ENCODE peak calls at places on chromosome 1, in eight cellular contexts. H is stomach, J is SK-N-SH, T is tibial nerve, S is A549, X is H1, R is sigmoid colon, A is ovary. O is an unnamed sample.

GRCh38 chr1:223363057-223363855 is 720 bp downstream of the SUSD4 start:
- DNase-seq in H (no peak), J (peak; percentile 72), T (no peak), S (peak; percentile 12), X (no peak), R (no peak), A (peak; percentile 74), O (peak; percentile 16)

GRCh38 chr1:153100241-153100640 is 5.9 kb upstream of the SPRR2E start:
- DNase-seq in H (no peak), J (no peak), T (no peak), S (peak; percentile 10), X (no peak), R (no peak), A (no peak), O (no peak)

GRCh38 chr1:225942574-225942973 is 1.6 kb upstream of the LEFTY2 start:
- DNase-seq in H (no peak), J (no peak), T (no peak), S (no peak), X (no peak), R (no peak), A (no peak), O (peak; percentile 50)

GRCh38 chr1:236522937-236523703 is 662 bp upstream of the LGALS8 start:
- DNase-seq in H (peak; percentile 41), J (no peak), T (no peak), S (peak; percentile 13), X (no peak), R (no peak), A (peak; percentile 47), O (peak; percentile 50)

GRCh38 chr1:20630730-20631129 is 2.5 kb upstream of the PINK1 start:
- DNase-seq in H (no peak), J (no peak), T (no peak), S (no peak), X (no peak), R (no peak), A (no peak), O (no peak)

GRCh38 chr1:203835476-203835875 is 25.9 kb upstream of the SNRPE start:
- DNase-seq in H (no peak), J (no peak), T (no peak), S (peak; percentile 11), X (no peak), R (no peak), A (no peak), O (no peak)

GRCh38 chr1:83999316-83999819 is 436 bp upstream of the TTLL7 start:
- DNase-seq in H (peak; percentile 78), J (no peak), T (peak; percentile 40), S (peak; percentile 71), X (peak; percentile 44), R (peak; percentile 81), A (peak; percentile 11), O (peak; percentile 78)

GRCh38 chr1:63691672-63692425 is 82.0 kb upstream of the ROR1 start:
- DNase-seq in H (peak; percentile 63), J (peak; percentile 70), T (peak; percentile 21), S (peak; percentile 91), X (no peak), R (peak; percentile 84), A (peak; percentile 44), O (peak; percentile 62)

GRCh38 chr1:186183219-186183618 is 191.8 kb downstream of the TPR start:
- DNase-seq in H (no peak), J (no peak), T (peak; percentile 22), S (peak; percentile 54), X (no peak), R (no peak), A (no peak), O (no peak)

GRCh38 chr1:214853340-214853739 is 229.2 kb upstream of the KCNK2 start:
- DNase-seq in H (no peak), J (no peak), T (no peak), S (no peak), X (no peak), R (no peak), A (no peak), O (no peak)

GRCh38 chr1:188127507-188127906 is 1298.8 kb downstream of the PLA2G4A start:
- DNase-seq in H (no peak), J (no peak), T (no peak), S (no peak), X (no peak), R (no peak), A (no peak), O (no peak)

GRCh38 chr1:67530071-67530470 is 99.9 kb upstream of the SERBP1 start:
- DNase-seq in H (no peak), J (no peak), T (no peak), S (no peak), X (no peak), R (no peak), A (no peak), O (no peak)

GRCh38 chr1:205592443-205593003 is 39.3 kb downstream of the ELK4 start:
- DNase-seq in H (no peak), J (no peak), T (no peak), S (no peak), X (no peak), R (peak; percentile 58), A (no peak), O (no peak)

GRCh38 chr1:111596499-111596898 is 23.1 kb upstream of the RAP1A start:
- DNase-seq in H (peak; percentile 36), J (no peak), T (no peak), S (no peak), X (no peak), R (no peak), A (no peak), O (peak; percentile 41)

GRCh38 chr1:23854568-23854967 is 13.5 kb downstream of the FUCA1 start:
- DNase-seq in H (no peak), J (peak; percentile 32), T (no peak), S (no peak), X (no peak), R (no peak), A (no peak), O (no peak)

GRCh38 chr1:215095524-215095923 is 13.0 kb downstream of the KCNK2 start:
- DNase-seq in H (no peak), J (no peak), T (no peak), S (no peak), X (no peak), R (no peak), A (no peak), O (no peak)

GRCh38 chr1:160070243-160071163 is 543 bp upstream of the KCNJ10 start:
- DNase-seq in H (peak; percentile 73), J (peak; percentile 97), T (peak; percentile 49), S (peak; percentile 36), X (no peak), R (peak; percentile 88), A (peak; percentile 36), O (peak; percentile 79)

GRCh38 chr1:161072751-161073449 is 3.2 kb upstream of the ARHGAP30 start:
- DNase-seq in H (no peak), J (no peak), T (no peak), S (no peak), X (no peak), R (no peak), A (no peak), O (no peak)

GRCh38 chr1:161069201-161069685 is 448 bp downstream of the ARHGAP30 start:
- DNase-seq in H (no peak), J (no peak), T (no peak), S (no peak), X (no peak), R (no peak), A (no peak), O (no peak)

GRCh38 chr1:161071886-161072371 is 2.2 kb upstream of the ARHGAP30 start:
- DNase-seq in H (peak; percentile 74), J (peak; percentile 76), T (no peak), S (peak; percentile 70), X (peak; percentile 33), R (no peak), A (no peak), O (peak; percentile 65)

GRCh38 chr1:161069731-161070270 is at the start of gene ARHGAP30:
- DNase-seq in H (peak; percentile 60), J (no peak), T (peak; percentile 16), S (no peak), X (no peak), R (peak; percentile 83), A (no peak), O (peak; percentile 80)

DNA sequence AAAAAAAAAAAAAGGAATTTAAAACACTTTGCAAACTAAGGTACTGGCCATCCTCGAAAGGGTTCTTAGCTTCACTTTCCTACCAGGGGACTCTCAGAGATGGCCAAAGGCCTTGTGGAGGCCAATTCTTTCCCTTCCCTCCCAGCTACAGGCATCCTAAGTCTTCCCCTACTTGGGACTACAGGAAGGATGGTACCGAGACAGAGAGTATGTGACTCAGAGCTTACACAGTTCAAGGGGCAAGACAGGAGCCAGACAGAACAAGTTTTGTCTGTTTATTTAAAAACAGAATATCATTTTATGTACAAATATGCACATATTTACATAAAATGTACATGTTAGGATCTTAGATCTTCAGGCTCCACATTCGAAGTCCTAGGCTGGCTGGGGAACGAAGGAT is 1.0 kb upstream of the ARHGAP30 start:
- DNase-seq in H (no peak), J (no peak), T (no peak), S (no peak), X (no peak), R (no peak), A (no peak), O (no peak)
- H3K4me3 ChIP-seq in H (no peak overlapping the region), J (no peak overlapping the region), T (no peak overlapping the region), S (no peak overlapping the region), X (no peak overlapping the region), R (no peak overlapping the region), A (no peak overlapping the region), O (no peak overlapping the region)

DNA sequence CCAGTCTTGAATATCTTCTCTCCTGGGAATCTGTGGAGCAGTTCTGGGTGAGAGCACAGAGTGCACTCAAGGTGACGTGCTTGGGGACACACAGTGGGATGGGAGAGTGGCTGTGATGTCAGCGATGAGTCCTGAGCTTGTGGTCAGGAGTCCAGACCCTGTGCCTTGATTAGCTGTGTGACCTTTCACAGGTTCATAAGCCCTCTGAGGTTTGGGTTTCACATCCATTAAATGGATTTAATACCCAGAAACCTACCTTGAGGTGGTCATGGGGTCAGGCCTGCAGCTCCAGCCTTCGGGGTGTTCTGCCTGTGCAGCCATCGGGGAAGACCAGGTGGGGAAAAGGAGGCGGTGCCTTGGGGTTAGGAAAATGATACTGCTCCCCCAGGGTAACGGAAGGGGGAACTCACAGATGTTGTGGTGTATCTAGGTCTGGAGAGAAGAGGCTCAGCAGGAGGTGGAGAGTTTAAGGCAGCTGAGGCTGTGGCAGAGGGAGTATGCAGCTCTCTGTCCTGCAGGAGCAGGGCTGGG is 38.5 kb upstream of the ETV3 start:
- DNase-seq in H (no peak), J (no peak), T (no peak), S (no peak), X (no peak), R (no peak), A (no peak), O (peak; percentile 36)
- TF ChIP-seq EP300 in H (no peak), J (no peak), T (no peak), S (no peak), X (no peak), R (no peak), A (no peak), O (no peak)

DNA sequence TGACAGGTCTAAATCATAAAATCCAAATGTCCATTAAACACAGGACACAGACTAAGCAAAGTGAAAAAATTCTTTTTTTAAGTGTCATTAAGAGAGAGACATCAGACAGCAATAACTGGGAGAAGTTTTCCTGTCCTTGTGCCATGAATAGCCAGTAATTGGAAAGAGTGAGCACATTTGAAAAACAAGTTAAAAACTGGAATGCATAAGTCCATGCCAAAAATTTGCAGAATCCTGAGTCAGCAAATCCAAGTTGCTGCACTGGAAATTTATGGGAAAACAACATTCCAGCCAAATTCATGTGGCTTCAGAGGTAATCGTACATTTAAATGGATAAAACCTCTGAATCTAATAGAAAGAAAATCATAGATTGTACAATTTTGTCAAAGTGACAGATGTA is 291.4 kb downstream of the LRRC40 start:
- DNase-seq in H (no peak), J (no peak), T (no peak), S (no peak), X (no peak), R (no peak), A (no peak), O (no peak)
- H3K4me1 ChIP-seq in H (no peaks in the 10 kb centered on the region), J (no peaks in the 10 kb centered on the region), T (no peaks in the 10 kb centered on the region), S (no peaks in the 10 kb centered on the region), X (no peaks in the 10 kb centered on the region), R (peaks cover 24% of the 10 kb centered on the region), A (peaks cover 5% of the 10 kb centered on the region), O (no peaks in the 10 kb centered on the region)

GRCh38 chr1:5872886-5873285 is 119.3 kb downstream of the NPHP4 start:
- DNase-seq in H (no peak), J (no peak), T (no peak), S (no peak), X (no peak), R (no peak), A (no peak), O (no peak)
- H3K4me3 ChIP-seq in H (no peak overlapping the region), J (no peak overlapping the region), T (no peak overlapping the region), S (no peak overlapping the region), X (no peak overlapping the region), R (no peak overlapping the region), A (no peak overlapping the region), O (no peak overlapping the region)